ENCODE peak calls at places on chromosomes 2 and 18, in eight cellular contexts. E, H, V, W, D, J, B and K are unnamed samples.
A peak's percentile ranks its signal among the peaks of the same experiment; 100 is the strongest.

GRCh38 chr18:48711651-48712486 is 173.0 kb downstream of the CTIF start:
- DNase-seq in E (peak; percentile 56), H (peak; percentile 51), V (no peak), W (peak; percentile 21), D (no peak), J (peak; percentile 20), B (no peak), K (peak; percentile 67)

GRCh38 chr2:207408086-207408794 is 121.5 kb upstream of the CREB1 start:
- DNase-seq in E (no peak), H (no peak), V (no peak), W (no peak), D (no peak), J (peak; percentile 9), B (no peak), K (no peak)

GRCh38 chr18:59834267-59834666 is 65.5 kb upstream of the PMAIP1 start:
- DNase-seq in E (no peak), H (no peak), V (no peak), W (no peak), D (peak; percentile 14), J (no peak), B (no peak), K (no peak)

GRCh38 chr18:58005036-58005435 is 39.0 kb upstream of the NEDD4L start:
- DNase-seq in E (no peak), H (no peak), V (no peak), W (no peak), D (no peak), J (no peak), B (no peak), K (no peak)

GRCh38 chr2:5022056-5022455 is 670.1 kb upstream of the SOX11 start:
- DNase-seq in E (no peak), H (no peak), V (no peak), W (no peak), D (no peak), J (no peak), B (no peak), K (no peak)

GRCh38 chr2:130908832-130909231 is 72.1 kb downstream of the ARHGEF4 start:
- DNase-seq in E (no peak), H (no peak), V (no peak), W (no peak), D (no peak), J (no peak), B (no peak), K (no peak)

GRCh38 chr2:232261776-232262175 is 116.8 kb upstream of the ALPP start:
- DNase-seq in E (no peak), H (no peak), V (no peak), W (no peak), D (peak; percentile 6), J (no peak), B (no peak), K (no peak)

GRCh38 chr2:73050011-73050617 is 21.4 kb downstream of the SFXN5 start:
- DNase-seq in E (no peak), H (no peak), V (no peak), W (no peak), D (no peak), J (no peak), B (no peak), K (no peak)

GRCh38 chr18:79498662-79499061 is 102.9 kb downstream of the NFATC1 start:
- DNase-seq in E (no peak), H (no peak), V (no peak), W (no peak), D (no peak), J (no peak), B (no peak), K (no peak)

GRCh38 chr2:3633089-3633981 is 24.7 kb upstream of the ALLC start:
- DNase-seq in E (peak; percentile 68), H (no peak), V (peak; percentile 37), W (no peak), D (peak; percentile 63), J (peak; percentile 5), B (peak; percentile 40), K (peak; percentile 14)

GRCh38 chr18:6497543-6497942 is 82.8 kb upstream of the L3MBTL4 start:
- DNase-seq in E (no peak), H (no peak), V (no peak), W (no peak), D (no peak), J (no peak), B (no peak), K (no peak)

GRCh38 chr2:72995420-72996151 is 75.9 kb downstream of the SFXN5 start:
- DNase-seq in E (peak; percentile 61), H (no peak), V (no peak), W (no peak), D (peak; percentile 44), J (no peak), B (no peak), K (no peak)

GRCh38 chr18:3624818-3625716 is 175.1 kb downstream of the TGIF1 start:
- DNase-seq in E (no peak), H (peak; percentile 81), V (no peak), W (peak; percentile 86), D (peak; percentile 72), J (peak; percentile 42), B (no peak), K (peak; percentile 34)

GRCh38 chr2:64562148-64562784 is 38.1 kb downstream of the AFTPH start:
- DNase-seq in E (no peak), H (peak; percentile 57), V (no peak), W (peak; percentile 10), D (no peak), J (no peak), B (no peak), K (no peak)

GRCh38 chr2:10709290-10709939 is 12.0 kb upstream of the ATP6V1C2 start:
- DNase-seq in E (peak; percentile 64), H (peak; percentile 38), V (peak; percentile 26), W (peak; percentile 57), D (no peak), J (peak; percentile 26), B (no peak), K (no peak)

GRCh38 chr2:95402370-95403203 is at the start of gene FAHD2A:
- DNase-seq in E (peak; percentile 99), H (peak; percentile 88), V (peak; percentile 98), W (peak; percentile 67), D (peak; percentile 98), J (peak; percentile 98), B (peak; percentile 98), K (peak; percentile 97)
- TF ChIP-seq POLR2A in E (peak; percentile 45), H (peak; percentile 85), V (no peak), W (peak; percentile 40), D (peak; percentile 61), J (peak; percentile 89), B (peak; percentile 45), K (peak; percentile 72)

GRCh38 chr2:159030674-159031380 is 62.4 kb downstream of the TANC1 start:
- DNase-seq in E (no peak), H (peak; percentile 94), V (peak; percentile 81), W (peak; percentile 23), D (peak; percentile 68), J (peak; percentile 45), B (no peak), K (peak; percentile 63)

GRCh38 chr2:159028776-159029175 is 60.3 kb downstream of the TANC1 start:
- DNase-seq in E (no peak), H (no peak), V (no peak), W (no peak), D (no peak), J (no peak), B (no peak), K (no peak)

GRCh38 chr2:159032580-159032979 is 64.1 kb downstream of the TANC1 start:
- DNase-seq in E (no peak), H (no peak), V (no peak), W (no peak), D (no peak), J (no peak), B (no peak), K (no peak)

GRCh38 chr2:159032156-159032555 is 63.7 kb downstream of the TANC1 start:
- DNase-seq in E (no peak), H (no peak), V (no peak), W (no peak), D (no peak), J (no peak), B (no peak), K (no peak)

DNA sequence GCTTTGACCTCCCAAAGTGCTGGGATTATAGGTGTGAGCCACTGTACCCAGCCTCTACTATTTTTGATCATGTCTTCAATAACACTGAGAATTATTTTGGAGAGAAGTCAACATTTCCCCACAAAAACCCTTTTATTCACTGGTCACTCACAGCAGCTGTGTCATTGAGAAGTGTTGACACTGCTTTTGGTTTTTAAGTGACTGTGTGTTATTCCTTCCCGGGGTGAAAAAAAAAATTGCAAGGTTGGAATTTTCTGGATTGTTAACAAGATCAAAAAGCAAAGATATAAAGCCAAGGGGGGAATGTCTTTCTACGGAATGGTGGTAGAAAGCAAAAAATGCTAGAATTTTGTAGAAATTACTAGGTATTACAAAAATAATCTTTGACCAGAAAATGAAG is 61.5 kb downstream of the TANC1 start:
- DNase-seq in E (no peak), H (peak; percentile 32), V (no peak), W (no peak), D (no peak), J (no peak), B (no peak), K (no peak)
- H3K27ac ChIP-seq in E (peak overlapping the region; percentile 63), H (peak overlapping the region; percentile 82), V (no peak overlapping the region), W (no peak overlapping the region), D (no peak overlapping the region), J (peak overlapping the region; percentile 50), B (no peak overlapping the region), K (peak overlapping the region; percentile 80)

DNA sequence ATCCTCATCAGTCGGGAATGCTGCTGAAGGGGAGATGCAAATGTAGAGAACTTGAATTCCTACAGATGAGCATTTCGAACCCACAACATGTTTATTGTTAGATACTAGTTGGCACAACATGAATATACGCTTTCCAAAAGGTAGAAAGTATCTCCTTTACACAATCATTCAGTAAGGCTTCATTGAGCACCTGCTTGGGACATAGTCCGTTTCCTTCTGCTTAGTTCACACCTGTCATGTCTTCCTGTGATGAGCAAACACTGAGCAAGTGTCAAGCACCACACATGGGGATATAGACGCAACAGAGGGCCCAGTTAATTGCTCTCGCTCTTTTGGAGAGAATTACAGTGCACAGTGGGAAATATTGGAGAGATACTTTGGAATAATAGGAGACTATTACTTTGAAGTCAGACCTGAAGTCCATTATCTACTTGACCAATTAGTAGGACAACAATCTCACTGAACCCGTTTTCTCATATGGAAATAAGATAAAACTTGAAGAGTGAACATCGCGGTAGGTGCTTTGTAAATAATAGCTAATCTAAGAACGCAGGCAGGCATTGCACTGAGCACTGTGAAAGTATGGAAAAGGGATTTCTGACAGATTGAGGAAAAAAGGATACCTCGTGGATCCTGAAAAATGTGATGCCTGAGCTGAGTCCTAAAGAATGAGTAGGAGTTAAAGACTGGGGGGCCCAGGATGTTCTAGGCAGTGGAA is 1.2 kb downstream of the CPSF3 start:
- DNase-seq in E (no peak), H (no peak), V (no peak), W (no peak), D (no peak), J (no peak), B (no peak), K (no peak)
- H3K4me3 ChIP-seq in E (peak overlapping the region; percentile 80), H (peak overlapping the region; percentile 75), V (peak overlapping the region; percentile 94), W (peak overlapping the region; percentile 57), D (peak overlapping the region; percentile 99), J (peak overlapping the region; percentile 88), B (peak overlapping the region; percentile 81), K (peak overlapping the region; percentile 98)

DNA sequence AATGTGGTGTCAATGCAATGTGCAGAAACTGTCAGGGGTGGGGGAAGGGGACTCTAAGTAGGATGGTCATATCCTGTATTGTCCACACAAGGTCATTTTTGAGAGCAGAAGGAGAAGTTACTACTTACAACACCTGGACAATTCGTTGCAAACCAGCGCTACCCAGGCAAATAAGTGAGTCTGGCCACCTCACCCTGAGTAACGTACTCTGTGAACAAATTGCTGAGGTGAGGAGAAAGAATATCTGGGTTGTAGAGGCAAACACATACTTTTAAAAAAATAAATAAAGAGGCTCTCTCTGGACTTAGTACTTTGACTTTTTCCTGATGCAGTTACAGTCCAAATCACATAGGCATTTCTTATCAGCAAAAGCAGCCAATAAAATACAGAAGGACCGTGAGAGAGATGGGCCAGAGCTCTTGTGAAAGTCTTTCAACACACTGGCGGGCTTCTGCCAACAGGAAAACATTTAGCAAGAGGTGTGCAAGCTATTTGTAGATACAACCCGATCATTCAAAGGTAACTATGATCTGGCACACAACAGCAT is 268.2 kb upstream of the ID2 start:
- DNase-seq in E (no peak), H (no peak), V (no peak), W (no peak), D (no peak), J (peak; percentile 60), B (no peak), K (peak; percentile 48)
- TF ChIP-seq POLR2A in E (no peak), H (no peak), V (no peak), W (no peak), D (no peak), J (no peak), B (no peak), K (no peak)